ENCODE peak calls at places on chromosomes 1 and 21, in eight cellular contexts. Q, I, X, P, K, U, Z and R are unnamed samples.

GRCh38 chr1:175198332-175198731 is 5.8 kb upstream of the KIAA0040 start:
- DNase-seq in K (no peak), X (peak; percentile 42), I (no peak), P (no peak), U (no peak), Q (no peak), Z (no peak), R (no peak)

GRCh38 chr1:246483204-246483933 is 23.7 kb downstream of the SMYD3 start:
- DNase-seq in I (no peak), K (no peak), X (peak; percentile 31), Q (no peak), U (no peak), Z (no peak), P (no peak), R (no peak)

GRCh38 chr1:248521856-248522255 is 14.0 kb downstream of the OR2G6 start:
- DNase-seq in Z (no peak), U (no peak), P (no peak), I (no peak), Q (no peak), K (no peak), X (no peak), R (no peak)

GRCh38 chr1:30818568-30819243 is 61.1 kb upstream of the LAPTM5 start:
- DNase-seq in K (no peak), Z (no peak), Q (no peak), I (no peak), P (no peak), U (no peak), X (no peak), R (no peak)

GRCh38 chr1:93779540-93780121 is 98.0 kb upstream of the BCAR3 start:
- DNase-seq in Z (no peak), P (no peak), I (no peak), Q (no peak), X (peak; percentile 83), K (no peak), U (peak; percentile 36), R (no peak)

GRCh38 chr1:30977105-30977504 is 68.5 kb upstream of the SDC3 start:
- DNase-seq in I (no peak), Q (no peak), U (no peak), K (no peak), X (peak; percentile 85), Z (no peak), P (no peak), R (no peak)

GRCh38 chr1:166638137-166638536 is 201.1 kb upstream of the POGK start:
- DNase-seq in X (no peak), Q (no peak), K (no peak), P (no peak), Z (no peak), U (no peak), I (no peak), R (peak; percentile 5)

GRCh38 chr21:31273278-31273677 is 70.8 kb downstream of the TIAM1 start:
- DNase-seq in Z (no peak), Q (no peak), U (no peak), K (no peak), P (no peak), I (no peak), X (no peak), R (no peak)

GRCh38 chr21:44611551-44611950 is 328 bp upstream of the KRTAP10-8 start:
- DNase-seq in I (no peak), P (no peak), K (no peak), X (no peak), Z (no peak), U (no peak), Q (no peak), R (no peak)

GRCh38 chr1:8752411-8752810 is 65.0 kb downstream of the RERE start:
- DNase-seq in U (no peak), K (no peak), X (no peak), P (no peak), Z (no peak), I (no peak), Q (no peak), R (no peak)

GRCh38 chr1:29324771-29325351 is 88.5 kb downstream of the PTPRU start:
- DNase-seq in I (no peak), K (no peak), Q (no peak), X (no peak), U (peak; percentile 98), P (no peak), Z (no peak), R (no peak)

GRCh38 chr21:41706678-41707077 is 60.2 kb downstream of the RIPK4 start:
- DNase-seq in K (peak; percentile 55), X (peak; percentile 36), P (no peak), Z (no peak), U (no peak), Q (no peak), I (no peak), R (no peak)

GRCh38 chr1:61084560-61084991 is 2.2 kb downstream of the NFIA start:
- DNase-seq in Q (peak; percentile 62), X (no peak), U (no peak), I (no peak), K (no peak), Z (peak; percentile 31), P (no peak), R (no peak)

GRCh38 chr1:70764747-70765146 is 282.9 kb downstream of the PTGER3 start:
- DNase-seq in P (no peak), K (no peak), U (no peak), I (no peak), X (peak; percentile 59), Z (no peak), Q (no peak), R (no peak)

GRCh38 chr1:115242543-115242942 is 95.5 kb downstream of the NGF start:
- DNase-seq in P (no peak), Q (no peak), U (no peak), K (no peak), I (no peak), X (no peak), Z (no peak), R (no peak)

GRCh38 chr1:116909511-116910378 is at the start of gene PTGFRN:
- DNase-seq in Z (peak; percentile 35), U (peak; percentile 39), I (no peak), K (peak; percentile 74), P (no peak), Q (no peak), X (peak; percentile 65), R (peak; percentile 94)

GRCh38 chr21:45598666-45599065 is 44.9 kb upstream of the PCBP3 start:
- DNase-seq in K (no peak), P (no peak), U (no peak), Z (no peak), I (no peak), X (no peak), Q (no peak), R (no peak)

GRCh38 chr1:8947127-8947691 is 1.5 kb downstream of the CA6 start:
- DNase-seq in K (no peak), Q (peak; percentile 64), P (no peak), X (peak; percentile 28), U (no peak), Z (no peak), I (no peak), R (no peak)

GRCh38 chr1:6052543-6053205 is 7.0 kb downstream of the KCNAB2 start:
- DNase-seq in P (peak; percentile 48), I (peak; percentile 48), U (peak; percentile 41), Z (peak; percentile 78), Q (peak; percentile 58), K (no peak), X (peak; percentile 56), R (no peak)

GRCh38 chr1:24786191-24786590 is 40.9 kb downstream of the CLIC4 start:
- DNase-seq in Q (no peak), I (no peak), U (no peak), Z (no peak), K (no peak), P (no peak), X (peak; percentile 48), R (no peak)

GRCh38 chr1:90579212-90579802 is 137.8 kb downstream of the BARHL2 start:
- DNase-seq in Z (peak; percentile 80), U (no peak), K (no peak), Q (peak; percentile 47), P (peak; percentile 32), I (no peak), X (peak; percentile 32), R (no peak)

GRCh38 chr21:36792505-36792967 is 93.6 kb downstream of the SIM2 start:
- DNase-seq in Z (peak; percentile 75), Q (peak; percentile 15), U (no peak), X (peak; percentile 30), P (no peak), I (no peak), K (no peak), R (no peak)

GRCh38 chr1:168391759-168392681 is 111.3 kb downstream of the TBX19 start:
- DNase-seq in Z (no peak), Q (no peak), P (no peak), K (no peak), X (no peak), I (no peak), U (no peak), R (no peak)

GRCh38 chr21:42550817-42551216 is 37.2 kb downstream of the SLC37A1 start:
- DNase-seq in Z (no peak), Q (no peak), U (no peak), I (no peak), K (no peak), X (no peak), P (no peak), R (peak; percentile 68)